ENCODE peak calls at places on chromosomes 5 and 9, in seven cellular contexts. C, H, T, A, Y, B and F are unnamed samples.

GRCh38 chr5:155794801-155795200 is 532.2 kb upstream of the SGCD start:
- DNase-seq in H (no peak), Y (no peak), C (peak; percentile 21), B (no peak), A (peak; percentile 40), T (peak; percentile 15), F (no peak)

GRCh38 chr5:170638454-170639220 is 134.8 kb downstream of the KCNIP1 start:
- DNase-seq in A (peak; percentile 81), C (peak; percentile 51), Y (peak; percentile 74), T (peak; percentile 49), H (peak; percentile 62), B (no peak), F (peak; percentile 55)

GRCh38 chr9:37464006-37464405 is 1.2 kb downstream of the ZBTB5 start:
- DNase-seq in T (no peak), B (no peak), C (no peak), Y (no peak), A (no peak), H (no peak), F (no peak)

GRCh38 chr9:95510610-95511231 is 6.0 kb downstream of the PTCH1 start:
- DNase-seq in B (peak; percentile 91), Y (peak; percentile 93), A (peak; percentile 97), T (peak; percentile 91), H (peak; percentile 90), C (peak; percentile 93), F (peak; percentile 89)

GRCh38 chr5:175718401-175719108 is 60.7 kb downstream of the HRH2 start:
- DNase-seq in A (peak; percentile 45), T (peak; percentile 27), B (peak; percentile 75), C (peak; percentile 42), Y (peak; percentile 91), H (peak; percentile 49), F (peak; percentile 15)

GRCh38 chr5:117486879-117487391 is 912.3 kb upstream of the SEMA6A start:
- DNase-seq in Y (no peak), A (peak; percentile 52), T (no peak), H (no peak), C (peak; percentile 63), B (no peak), F (no peak)

GRCh38 chr5:137735531-137736284 is at the start of gene KLHL3:
- DNase-seq in Y (peak; percentile 46), T (peak; percentile 18), A (peak; percentile 96), H (peak; percentile 46), C (no peak), B (peak; percentile 46), F (peak; percentile 45)

GRCh38 chr5:139842321-139842720 is 46.7 kb downstream of the PSD2 start:
- DNase-seq in A (no peak), C (no peak), H (no peak), T (no peak), B (peak; percentile 10), Y (no peak), F (no peak)

GRCh38 chr5:10420468-10420867 is 21.2 kb upstream of the ROPN1L start:
- DNase-seq in H (no peak), A (no peak), C (no peak), T (no peak), B (no peak), Y (no peak), F (no peak)

GRCh38 chr5:133397986-133398645 is 214.2 kb downstream of the FSTL4 start:
- DNase-seq in T (no peak), B (no peak), A (no peak), H (no peak), Y (no peak), C (no peak), F (no peak)

DNA sequence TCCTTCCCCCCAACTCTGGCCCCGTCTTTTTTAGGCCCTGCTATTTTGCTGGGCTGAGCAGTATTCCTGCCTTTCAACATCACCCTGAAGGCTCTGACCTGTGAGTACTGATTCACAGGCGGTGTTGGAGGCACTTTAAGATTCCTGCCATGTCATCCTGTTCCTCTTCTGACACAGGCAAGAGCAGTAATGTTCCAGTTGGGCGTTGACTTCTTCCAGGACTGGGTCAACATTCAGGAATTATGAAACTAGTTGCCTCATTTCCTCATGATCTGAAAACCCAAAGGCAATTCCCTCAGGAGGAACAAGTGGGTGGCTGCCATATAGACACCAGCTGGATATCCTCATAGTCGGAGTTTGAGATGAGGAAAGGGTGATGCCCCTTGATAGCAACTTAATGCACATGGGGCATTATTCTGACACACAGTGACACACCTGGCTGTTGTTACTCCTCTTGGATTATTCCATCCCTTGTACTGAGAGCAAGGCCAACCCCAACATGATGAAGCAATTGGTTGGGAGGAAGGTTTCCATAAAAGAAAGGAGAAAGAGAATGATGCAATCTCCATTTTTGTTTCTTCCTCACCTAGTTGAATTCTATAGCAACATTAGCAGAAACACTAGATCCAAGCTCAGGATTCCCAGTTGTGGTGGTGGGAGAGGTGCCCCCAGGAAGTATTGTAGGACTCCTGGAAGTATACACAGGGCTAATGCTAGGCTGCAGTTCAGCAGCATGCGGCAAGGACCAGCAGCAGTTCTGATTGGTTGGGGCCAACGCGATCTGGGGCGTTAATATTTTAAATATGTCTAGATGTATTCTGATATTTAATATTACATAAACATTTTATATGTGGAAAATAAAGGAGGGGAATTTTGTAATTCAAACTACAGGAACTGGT is 19.6 kb upstream of the GLRX start:
- DNase-seq in B (no peak), C (peak; percentile 86), Y (peak; percentile 51), A (no peak), T (no peak), H (no peak), F (no peak)
- H3K4me3 ChIP-seq in B (no peak overlapping the region), C (no peak overlapping the region), Y (no peak overlapping the region), A (no peak overlapping the region), T (no peak overlapping the region), H (no peak overlapping the region), F (no peak overlapping the region)

DNA sequence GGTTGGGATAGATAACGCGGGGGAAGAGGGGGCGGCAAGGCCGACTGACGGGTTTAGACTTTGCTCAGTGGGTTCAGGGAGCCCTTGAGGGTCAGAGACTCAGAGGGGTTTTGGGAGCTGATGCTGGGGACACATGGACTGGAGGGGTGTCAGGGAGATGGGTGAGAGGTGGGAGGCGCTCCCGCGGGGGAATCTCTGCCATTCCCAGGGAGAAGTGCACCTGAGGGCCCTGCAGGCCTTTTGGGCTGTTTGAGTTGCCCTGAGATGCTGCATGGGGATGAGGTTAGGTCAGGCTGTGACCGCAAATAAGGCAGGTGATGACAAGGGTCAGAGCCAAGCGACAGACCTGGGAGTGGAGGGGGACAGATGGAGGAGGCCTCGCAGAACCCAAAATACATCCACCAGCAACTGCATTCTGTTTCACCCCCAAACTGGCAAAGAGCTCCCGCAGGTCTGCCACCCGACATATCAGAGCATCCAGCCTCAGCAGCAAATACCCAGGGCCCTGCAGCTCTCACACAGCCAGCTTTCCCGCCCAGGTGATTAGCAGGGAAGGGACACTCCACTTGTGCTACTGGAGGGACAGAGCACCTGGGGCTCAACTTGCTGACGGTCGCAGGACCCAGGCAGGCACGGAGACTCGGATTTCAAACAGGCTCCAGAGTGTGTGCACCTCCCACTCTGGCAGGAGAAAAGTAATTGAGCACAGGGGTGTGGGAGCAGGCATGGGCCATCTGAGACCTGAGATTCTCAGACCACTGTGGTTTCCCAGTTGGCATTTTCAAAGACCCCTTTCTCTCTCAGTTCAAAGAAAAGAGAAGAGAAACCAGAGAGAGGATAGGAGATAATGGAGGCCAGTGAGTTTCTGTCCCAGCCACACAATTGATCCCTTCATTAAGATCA is 26.4 kb downstream of the TMOD1 start:
- DNase-seq in T (no peak), C (no peak), Y (no peak), H (no peak), A (peak; percentile 13), B (no peak), F (peak; percentile 64)
- H3K4me3 ChIP-seq in T (no peak overlapping the region), C (no peak overlapping the region), Y (no peak overlapping the region), H (no peak overlapping the region), A (no peak overlapping the region), B (no peak overlapping the region), F (no peak overlapping the region)

GRCh38 chr5:73558950-73559349 is 6.5 kb downstream of the ANKRA2 start:
- DNase-seq in T (no peak), C (peak; percentile 51), Y (no peak), A (no peak), B (no peak), H (no peak), F (no peak)

GRCh38 chr5:73564644-73565165 is 734 bp downstream of the ANKRA2 start:
- DNase-seq in C (no peak), A (peak; percentile 2), Y (no peak), B (no peak), T (peak; percentile 5), H (no peak), F (peak; percentile 16)

GRCh38 chr5:73565166-73565968 is at the start of the genes ANKRA2 and UTP15:
- DNase-seq in H (peak; percentile 100), B (peak; percentile 100), Y (peak; percentile 99), T (peak; percentile 98), C (peak; percentile 99), A (peak; percentile 99), F (peak; percentile 99)

GRCh38 chr5:73565969-73566547 is 515 bp downstream of the UTP15 start:
- DNase-seq in Y (no peak), T (no peak), H (no peak), C (no peak), B (no peak), A (no peak), F (no peak)

DNA sequence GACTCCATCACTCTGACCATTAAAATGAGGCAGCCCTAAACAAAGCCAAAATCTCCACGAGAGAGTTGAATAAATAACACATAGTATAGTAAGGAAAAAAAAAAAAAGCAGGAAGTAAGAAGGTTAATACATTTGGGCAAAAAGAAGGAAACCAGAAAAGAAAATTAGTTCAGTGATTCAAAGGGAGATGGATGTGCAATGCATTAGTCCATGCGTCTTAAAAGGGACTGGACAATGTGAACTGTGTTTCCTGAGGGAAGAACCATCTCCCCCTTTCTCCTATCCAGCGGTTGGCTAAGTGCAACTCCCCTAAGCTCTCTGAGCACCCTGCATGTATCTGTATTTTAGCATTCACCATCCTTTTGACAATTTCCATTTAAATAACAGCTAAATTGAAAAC is 1.4 kb downstream of the ANKRA2 start:
- DNase-seq in A (no peak), B (no peak), T (peak; percentile 4), H (no peak), Y (no peak), C (no peak), F (no peak)
- H3K4me3 ChIP-seq in A (no peak overlapping the region), B (peak overlapping the region; percentile 83), T (peak overlapping the region; percentile 80), H (peak overlapping the region; percentile 78), Y (peak overlapping the region; percentile 93), C (peak overlapping the region; percentile 91), F (peak overlapping the region; percentile 69)

GRCh38 chr5:153896701-153897100 is 142.0 kb downstream of the FAM114A2 start:
- DNase-seq in H (no peak), A (no peak), B (no peak), T (peak; percentile 29), C (no peak), Y (no peak), F (peak; percentile 82)

GRCh38 chr5:153893809-153894208 is 144.9 kb downstream of the FAM114A2 start:
- DNase-seq in H (no peak), B (no peak), T (no peak), A (peak; percentile 67), C (no peak), Y (no peak), F (no peak)

GRCh38 chr5:153891394-153891793 is 147.3 kb downstream of the FAM114A2 start:
- DNase-seq in H (no peak), C (no peak), T (no peak), B (no peak), A (no peak), Y (no peak), F (peak; percentile 16)

GRCh38 chr5:153896117-153896516 is 142.6 kb downstream of the FAM114A2 start:
- DNase-seq in T (no peak), C (no peak), B (no peak), H (no peak), A (no peak), Y (no peak), F (no peak)

DNA sequence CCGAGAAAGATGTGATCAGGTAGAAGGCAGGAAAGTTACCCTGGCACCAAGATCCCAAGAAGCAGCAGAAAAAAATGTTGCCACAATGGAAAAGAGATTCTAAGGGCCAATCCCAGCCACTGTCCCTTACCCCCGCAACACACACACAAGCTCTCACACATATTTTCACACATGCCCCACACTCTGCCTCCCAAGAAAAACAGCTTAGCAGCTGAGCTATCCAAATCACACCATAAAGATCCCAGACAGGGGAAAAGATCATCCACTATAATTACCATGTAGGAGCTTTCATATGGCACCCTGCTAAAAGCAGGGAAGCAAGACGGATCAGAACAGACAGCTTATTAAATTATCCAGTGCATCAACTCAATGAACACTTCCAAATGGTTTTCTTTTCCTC is 143.4 kb downstream of the FAM114A2 start:
- DNase-seq in T (no peak), H (no peak), Y (no peak), A (no peak), C (no peak), B (no peak), F (no peak)
- H3K4me3 ChIP-seq in T (no peak overlapping the region), H (no peak overlapping the region), Y (no peak overlapping the region), A (no peak overlapping the region), C (no peak overlapping the region), B (no peak overlapping the region), F (no peak overlapping the region)